ENCODE peak calls at places on chromosomes 6 and 20, in seven cellular contexts. H is upper lobe of right lung; W is activated CD8-positive, alpha-beta T cell treated with anti-CD3 and anti-CD28 coated beads for 36 hours; Z is heart left ventricle; O is adrenal gland; F is HL-60; Y is suprapubic skin. U is an unnamed sample.

GRCh38 chr20:49693435-49694171 is 20.1 kb downstream of the B4GALT5 start:
- DNase-seq in H (no peak), W (no peak), Z (no peak), O (no peak), F (no peak), Y (no peak), U (no peak)

GRCh38 chr20:1934162-1934561 is 39.0 kb downstream of the SIRPA start:
- DNase-seq in H (no peak), W (no peak), Z (no peak), O (no peak), F (no peak), Y (no peak), U (no peak)

GRCh38 chr6:157989541-157990289 is 8.1 kb downstream of the SYNJ2 start:
- DNase-seq in H (peak), W (peak), Z (peak), O (peak), F (no peak), Y (no peak), U (no peak)

GRCh38 chr20:47111576-47111975 is 216.9 kb downstream of the EYA2 start:
- DNase-seq in H (no peak), W (no peak), Z (no peak), O (no peak), F (no peak), Y (no peak), U (no peak)

GRCh38 chr6:27176096-27176495 is 71.4 kb upstream of the PRSS16 start:
- DNase-seq in H (no peak), W (no peak), Z (no peak), O (no peak), F (peak), Y (no peak), U (no peak)

GRCh38 chr6:21967282-21967681 is 329.6 kb downstream of the PRL start:
- DNase-seq in H (no peak), W (no peak), Z (no peak), O (no peak), F (no peak), Y (no peak), U (no peak)

GRCh38 chr6:128606611-128607010 is 86.2 kb upstream of the PTPRK start:
- DNase-seq in H (no peak), W (no peak), Z (no peak), O (no peak), F (no peak), Y (no peak), U (no peak)

GRCh38 chr20:15475483-15475882 is 1097.8 kb downstream of the KIF16B start:
- DNase-seq in H (peak), W (peak), Z (peak), O (peak), F (no peak), Y (no peak), U (no peak)

GRCh38 chr6:144294016-144294415 is 8.9 kb downstream of the UTRN start:
- DNase-seq in H (no peak), W (no peak), Z (no peak), O (no peak), F (no peak), Y (no peak), U (no peak)

GRCh38 chr6:158328446-158328845 is 16.2 kb downstream of the TULP4 start:
- DNase-seq in H (no peak), W (no peak), Z (no peak), O (no peak), F (no peak), Y (no peak), U (no peak)

GRCh38 chr6:39790772-39791171 is 1.4 kb upstream of the DAAM2 start:
- DNase-seq in H (no peak), W (no peak), Z (no peak), O (no peak), F (no peak), Y (no peak), U (no peak)

GRCh38 chr6:3226422-3227362 is 761 bp downstream of the TUBB2B start:
- DNase-seq in H (peak), W (peak), Z (no peak), O (no peak), F (peak), Y (no peak), U (no peak)

GRCh38 chr6:127641905-127642304 is 64.9 kb downstream of the C6orf58 start:
- DNase-seq in H (no peak), W (peak), Z (no peak), O (no peak), F (peak), Y (no peak), U (no peak)

GRCh38 chr6:68087399-68088133 is 547.5 kb upstream of the ADGRB3 start:
- DNase-seq in H (no peak), W (no peak), Z (no peak), O (no peak), F (no peak), Y (no peak), U (no peak)

GRCh38 chr6:290111-290932 is 2.0 kb upstream of the DUSP22 start:
- DNase-seq in H (no peak), W (no peak), Z (no peak), O (no peak), F (peak), Y (peak), U (no peak)

GRCh38 chr20:23048283-23049200 is 930 bp downstream of the THBD start:
- DNase-seq in H (peak), W (peak), Z (peak), O (peak), F (peak), Y (peak), U (no peak)

GRCh38 chr6:129417416-129418086 is 292.4 kb downstream of the ARHGAP18 start:
- DNase-seq in H (no peak), W (no peak), Z (no peak), O (no peak), F (no peak), Y (no peak), U (no peak)

GRCh38 chr20:47150403-47151152 is 205.9 kb downstream of the ZMYND8 start:
- DNase-seq in H (peak), W (peak), Z (no peak), O (peak), F (peak), Y (no peak), U (no peak)

GRCh38 chr6:28757429-28758045 is 166.2 kb downstream of the TRIM27 start:
- DNase-seq in H (no peak), W (no peak), Z (no peak), O (no peak), F (no peak), Y (no peak), U (no peak)

GRCh38 chr20:19911810-19912382 is 105.3 kb upstream of the NAA20 start:
- DNase-seq in H (no peak), W (no peak), Z (no peak), O (no peak), F (no peak), Y (peak), U (no peak)

GRCh38 chr6:33702345-33702977 is 9.0 kb downstream of the UQCC2 start:
- DNase-seq in H (peak), W (peak), Z (no peak), O (peak), F (peak), Y (no peak), U (no peak)

GRCh38 chr20:5807431-5807830 is 57.2 kb downstream of the SHLD1 start:
- DNase-seq in H (no peak), W (no peak), Z (no peak), O (no peak), F (no peak), Y (no peak), U (no peak)

GRCh38 chr20:47464380-47465101 is 37.1 kb upstream of the NCOA3 start:
- DNase-seq in H (no peak), W (no peak), Z (peak), O (peak), F (no peak), Y (peak), U (peak)

GRCh38 chr6:121616411-121616810 is 181.0 kb downstream of the GJA1 start:
- DNase-seq in H (no peak), W (no peak), Z (no peak), O (no peak), F (no peak), Y (no peak), U (no peak)

GRCh38 chr20:4026093-4026601 is 10.8 kb upstream of the RNF24 start:
- DNase-seq in H (no peak), W (no peak), Z (no peak), O (no peak), F (peak), Y (peak), U (no peak)

GRCh38 chr6:115271434-115271833 is 789.3 kb downstream of the FRK start:
- DNase-seq in H (no peak), W (no peak), Z (no peak), O (no peak), F (no peak), Y (no peak), U (no peak)

GRCh38 chr6:18302561-18303439 is 38.5 kb upstream of the DEK start:
- DNase-seq in H (no peak), W (peak), Z (no peak), O (no peak), F (no peak), Y (no peak), U (no peak)

GRCh38 chr6:160198577-160199211 is 59.9 kb downstream of the SLC22A2 start:
- DNase-seq in H (no peak), W (no peak), Z (no peak), O (no peak), F (no peak), Y (no peak), U (no peak)

GRCh38 chr6:41700577-41701347 is 34.6 kb downstream of the TFEB start:
- DNase-seq in H (no peak), W (no peak), Z (no peak), O (no peak), F (no peak), Y (no peak), U (no peak)

GRCh38 chr6:158487495-158487894 is 72.4 kb upstream of the TMEM181 start:
- DNase-seq in H (no peak), W (no peak), Z (no peak), O (no peak), F (no peak), Y (no peak), U (no peak)

GRCh38 chr20:4225778-4226177 is 210.4 kb upstream of the RNF24 start:
- DNase-seq in H (no peak), W (no peak), Z (no peak), O (peak), F (no peak), Y (no peak), U (no peak)

GRCh38 chr6:25233226-25233625 is 45.9 kb upstream of the CARMIL1 start:
- DNase-seq in H (no peak), W (no peak), Z (no peak), O (no peak), F (no peak), Y (no peak), U (no peak)

GRCh38 chr20:22385602-22386299 is 198.6 kb downstream of the FOXA2 start:
- DNase-seq in H (no peak), W (no peak), Z (no peak), O (no peak), F (no peak), Y (no peak), U (no peak)

DNA sequence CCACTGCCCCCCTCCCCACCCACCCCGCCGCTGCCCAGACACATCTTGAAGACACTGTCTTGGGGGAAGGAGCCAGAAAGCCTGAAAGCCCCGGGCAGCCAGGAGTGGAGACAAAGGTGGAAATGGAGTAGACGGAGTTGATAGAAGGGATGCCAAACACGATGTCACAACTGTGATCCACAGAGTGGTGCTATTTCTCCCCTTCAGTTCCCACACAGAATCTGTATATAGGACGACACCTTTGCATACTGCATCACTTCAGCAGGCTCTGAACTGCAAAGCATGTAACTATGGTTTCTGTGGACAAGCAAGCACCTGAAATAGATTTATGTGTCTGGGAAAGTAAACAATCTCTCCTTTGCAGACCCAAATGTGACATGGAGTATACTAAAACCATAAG is 56.4 kb upstream of the F13A1 start:
- DNase-seq in H (no peak), W (no peak), Z (no peak), O (no peak), F (no peak), Y (no peak), U (no peak)
- TF ChIP-seq CTCF in H (no peak), W (no peak), Z (no peak), O (no peak), F (no peak), Y (no peak), U (no peak)

GRCh38 chr6:105509506-105510331 is 106.8 kb upstream of the PREP start:
- DNase-seq in H (no peak), W (no peak), Z (no peak), O (no peak), F (no peak), Y (no peak), U (no peak)
- TF ChIP-seq CTCF in H (no peak), W (no peak), Z (peak), O (no peak), F (no peak), Y (no peak), U (no peak)

DNA sequence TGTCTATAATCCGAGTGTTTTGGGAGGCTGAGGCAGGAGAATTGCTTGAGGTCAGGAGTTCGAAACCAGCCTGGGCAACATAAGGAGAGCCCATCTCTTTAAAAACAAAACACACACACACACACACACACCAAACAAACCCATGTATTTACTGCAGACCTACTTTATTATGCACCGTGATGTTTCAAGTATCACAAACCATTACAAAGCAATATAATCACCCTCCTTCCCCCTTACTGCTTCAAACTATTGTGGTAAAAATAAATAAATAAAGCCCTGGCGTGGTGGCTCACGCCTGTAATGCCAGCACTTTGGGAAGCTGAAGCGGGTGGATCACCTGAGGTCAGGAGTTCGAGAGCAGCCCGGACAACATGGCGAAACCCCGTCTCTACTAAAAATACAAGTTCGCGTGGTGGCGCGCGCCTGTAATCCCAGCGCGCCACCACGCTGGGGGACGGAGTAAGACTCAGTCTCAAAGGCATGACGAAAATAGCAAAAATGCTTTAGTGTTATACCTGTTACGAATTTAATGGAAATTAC is 1.5 kb downstream of the TBCC start:
- DNase-seq in H (peak), W (no peak), Z (no peak), O (no peak), F (no peak), Y (no peak), U (no peak)
- TF ChIP-seq CTCF in H (no peak), W (no peak), Z (no peak), O (no peak), F (no peak), Y (no peak), U (no peak)

GRCh38 chr6:132456700-132457143 is 55.4 kb upstream of the MOXD1 start:
- DNase-seq in H (peak), W (peak), Z (peak), O (peak), F (peak), Y (no peak), U (no peak)
- TF ChIP-seq CTCF in H (peak), W (no peak), Z (peak), O (no peak), F (no peak), Y (no peak), U (no peak)

GRCh38 chr6:139164001-139164400 is 29.1 kb downstream of the HECA start:
- DNase-seq in H (no peak), W (peak), Z (no peak), O (no peak), F (no peak), Y (no peak), U (no peak)
- TF ChIP-seq CTCF in H (peak), W (peak), Z (no peak), O (no peak), F (no peak), Y (peak), U (no peak)

DNA sequence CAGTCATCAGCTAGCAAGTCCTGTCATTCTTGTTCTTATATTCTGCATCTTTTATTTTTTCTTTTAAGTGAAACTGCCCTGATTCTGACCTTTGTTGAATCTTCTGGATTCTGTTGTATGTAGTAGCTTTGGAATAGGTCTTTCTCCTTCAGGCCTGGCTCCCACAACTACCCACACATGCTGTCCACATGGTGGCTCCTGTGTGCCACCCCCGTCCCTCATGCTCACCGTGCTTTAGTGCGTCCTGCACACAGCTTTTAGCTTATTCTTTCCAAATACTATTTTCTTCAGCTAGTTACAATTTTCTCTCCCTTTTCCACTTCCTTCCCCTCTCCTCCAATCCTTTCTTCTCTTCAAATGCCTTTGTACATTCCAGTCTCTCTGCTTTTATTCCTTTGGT is 61.8 kb downstream of the CTNNBL1 start:
- DNase-seq in H (no peak), W (no peak), Z (no peak), O (no peak), F (no peak), Y (no peak), U (no peak)
- TF ChIP-seq CTCF in H (no peak), W (no peak), Z (peak), O (no peak), F (no peak), Y (no peak), U (no peak)

GRCh38 chr6:55052846-55053245 is 121.5 kb upstream of the HCRTR2 start:
- DNase-seq in H (no peak), W (no peak), Z (no peak), O (no peak), F (no peak), Y (no peak), U (no peak)
- TF ChIP-seq CTCF in H (no peak), W (no peak), Z (no peak), O (no peak), F (no peak), Y (no peak), U (no peak)

GRCh38 chr20:32623667-32624157 is 38.6 kb upstream of the NOL4L start:
- DNase-seq in H (no peak), W (no peak), Z (no peak), O (no peak), F (no peak), Y (no peak), U (no peak)
- TF ChIP-seq CTCF in H (no peak), W (no peak), Z (no peak), O (no peak), F (no peak), Y (no peak), U (no peak)

GRCh38 chr20:56171087-56172012 is 77.2 kb upstream of the MC3R start:
- DNase-seq in H (no peak), W (no peak), Z (no peak), O (peak), F (no peak), Y (no peak), U (no peak)
- TF ChIP-seq CTCF in H (peak), W (no peak), Z (no peak), O (peak), F (no peak), Y (peak), U (no peak)

U was measured in omental fat pad.